ENCODE peak calls at places on chromosomes 7 and 10, in six cellular contexts. One of them, this sample, is unnamed. For H3K9me3, the result is how much of the 10 kb centered on the place peaks cover.

GRCh38 chr10:84329986-84330651 is 1.7 kb downstream of the CCSER2 start:
- DNase-seq in SK-N-SH: no peak
- DNase-seq in colonic mucosa: no peak
- DNase-seq in endothelial cell of umbilical vein: no peak
- DNase-seq in IMR-90: no peak
- DNase-seq in NT2/D1: no peak
- DNase-seq in this sample: no peak

GRCh38 chr10:113922787-113923570 is 68.5 kb downstream of the NHLRC2 start:
- DNase-seq in NT2/D1: no peak
- DNase-seq in IMR-90: no peak
- DNase-seq in SK-N-SH: no peak
- DNase-seq in endothelial cell of umbilical vein: no peak
- DNase-seq in colonic mucosa: no peak
- DNase-seq in this sample: no peak

GRCh38 chr7:68038621-68039314 is 1042.1 kb downstream of the TYW1 start:
- DNase-seq in SK-N-SH: no peak
- DNase-seq in colonic mucosa: no peak
- DNase-seq in NT2/D1: no peak
- DNase-seq in endothelial cell of umbilical vein: no peak
- DNase-seq in IMR-90: no peak
- DNase-seq in this sample: peak

GRCh38 chr10:119408969-119409371 is 133.5 kb downstream of the RGS10 start:
- DNase-seq in NT2/D1: no peak
- DNase-seq in IMR-90: peak
- DNase-seq in colonic mucosa: no peak
- DNase-seq in endothelial cell of umbilical vein: peak
- DNase-seq in SK-N-SH: no peak
- DNase-seq in this sample: no peak

GRCh38 chr10:65275296-65275695 is 1650.5 kb upstream of the LRRTM3 start:
- DNase-seq in IMR-90: no peak
- DNase-seq in SK-N-SH: no peak
- DNase-seq in colonic mucosa: no peak
- DNase-seq in NT2/D1: no peak
- DNase-seq in endothelial cell of umbilical vein: no peak
- DNase-seq in this sample: no peak

GRCh38 chr10:92125169-92125543 is 165.7 kb downstream of the CPEB3 start:
- DNase-seq in endothelial cell of umbilical vein: no peak
- DNase-seq in IMR-90: no peak
- DNase-seq in NT2/D1: no peak
- DNase-seq in SK-N-SH: no peak
- DNase-seq in colonic mucosa: no peak
- DNase-seq in this sample: no peak

GRCh38 chr10:43138757-43139241 is 554 bp downstream of the CSGALNACT2 start:
- DNase-seq in colonic mucosa: no peak
- DNase-seq in endothelial cell of umbilical vein: peak
- DNase-seq in NT2/D1: no peak
- DNase-seq in IMR-90: peak
- DNase-seq in SK-N-SH: peak
- DNase-seq in this sample: peak

GRCh38 chr7:124603066-124603465 is 162.5 kb downstream of the GPR37 start:
- DNase-seq in IMR-90: peak
- DNase-seq in NT2/D1: no peak
- DNase-seq in SK-N-SH: no peak
- DNase-seq in colonic mucosa: no peak
- DNase-seq in endothelial cell of umbilical vein: no peak
- DNase-seq in this sample: no peak

GRCh38 chr7:133984023-133984422 is 143.1 kb upstream of the LRGUK start:
- DNase-seq in NT2/D1: no peak
- DNase-seq in SK-N-SH: peak
- DNase-seq in IMR-90: no peak
- DNase-seq in endothelial cell of umbilical vein: no peak
- DNase-seq in colonic mucosa: no peak
- DNase-seq in this sample: peak

GRCh38 chr10:58586282-58586681 is 73.6 kb downstream of the BICC1 start:
- DNase-seq in IMR-90: no peak
- DNase-seq in SK-N-SH: no peak
- DNase-seq in endothelial cell of umbilical vein: no peak
- DNase-seq in NT2/D1: no peak
- DNase-seq in colonic mucosa: no peak
- DNase-seq in this sample: no peak

GRCh38 chr7:106421181-106421762 is 136.5 kb upstream of the NAMPT start:
- DNase-seq in IMR-90: peak
- DNase-seq in endothelial cell of umbilical vein: peak
- DNase-seq in colonic mucosa: peak
- DNase-seq in SK-N-SH: no peak
- DNase-seq in NT2/D1: no peak
- DNase-seq in this sample: peak

GRCh38 chr7:641269-641671 is 85.2 kb upstream of the DNAAF5 start:
- DNase-seq in SK-N-SH: no peak
- DNase-seq in colonic mucosa: no peak
- DNase-seq in endothelial cell of umbilical vein: no peak
- DNase-seq in NT2/D1: no peak
- DNase-seq in IMR-90: no peak
- DNase-seq in this sample: no peak

GRCh38 chr10:83545901-83546391 is 593.4 kb upstream of the GHITM start:
- DNase-seq in IMR-90: no peak
- DNase-seq in SK-N-SH: peak
- DNase-seq in endothelial cell of umbilical vein: peak
- DNase-seq in colonic mucosa: no peak
- DNase-seq in NT2/D1: no peak
- DNase-seq in this sample: no peak

GRCh38 chr10:130495116-130495862 is 359.1 kb downstream of the GLRX3 start:
- DNase-seq in NT2/D1: no peak
- DNase-seq in SK-N-SH: no peak
- DNase-seq in endothelial cell of umbilical vein: no peak
- DNase-seq in IMR-90: no peak
- DNase-seq in colonic mucosa: no peak
- DNase-seq in this sample: no peak

GRCh38 chr7:87369216-87369615 is 23.8 kb downstream of the CROT start:
- DNase-seq in colonic mucosa: no peak
- DNase-seq in SK-N-SH: no peak
- DNase-seq in NT2/D1: no peak
- DNase-seq in endothelial cell of umbilical vein: no peak
- DNase-seq in IMR-90: no peak
- DNase-seq in this sample: no peak

GRCh38 chr10:71770789-71771188 is 2.5 kb downstream of the VSIR start:
- DNase-seq in NT2/D1: no peak
- DNase-seq in colonic mucosa: no peak
- DNase-seq in endothelial cell of umbilical vein: no peak
- DNase-seq in IMR-90: no peak
- DNase-seq in SK-N-SH: no peak
- DNase-seq in this sample: peak

GRCh38 chr7:44289341-44290249 is 35.8 kb downstream of the CAMK2B start:
- DNase-seq in IMR-90: no peak
- DNase-seq in endothelial cell of umbilical vein: no peak
- DNase-seq in colonic mucosa: no peak
- DNase-seq in SK-N-SH: peak
- DNase-seq in NT2/D1: no peak
- DNase-seq in this sample: no peak

GRCh38 chr7:98178321-98178720 is 32.9 kb upstream of the BHLHA15 start:
- DNase-seq in IMR-90: no peak
- DNase-seq in SK-N-SH: no peak
- DNase-seq in NT2/D1: no peak
- DNase-seq in endothelial cell of umbilical vein: no peak
- DNase-seq in colonic mucosa: no peak
- DNase-seq in this sample: no peak

GRCh38 chr7:98178762-98179490 is 32.3 kb upstream of the BHLHA15 start:
- DNase-seq in endothelial cell of umbilical vein: no peak
- DNase-seq in IMR-90: no peak
- DNase-seq in SK-N-SH: no peak
- DNase-seq in colonic mucosa: no peak
- DNase-seq in NT2/D1: no peak
- DNase-seq in this sample: no peak

GRCh38 chr7:98185101-98185500 is 26.1 kb upstream of the BHLHA15 start:
- DNase-seq in IMR-90: no peak
- DNase-seq in endothelial cell of umbilical vein: no peak
- DNase-seq in colonic mucosa: no peak
- DNase-seq in SK-N-SH: no peak
- DNase-seq in NT2/D1: no peak
- DNase-seq in this sample: no peak

GRCh38 chr7:98177553-98177952 is 33.7 kb upstream of the BHLHA15 start:
- DNase-seq in colonic mucosa: no peak
- DNase-seq in endothelial cell of umbilical vein: no peak
- DNase-seq in IMR-90: no peak
- DNase-seq in SK-N-SH: no peak
- DNase-seq in NT2/D1: no peak
- DNase-seq in this sample: no peak

GRCh38 chr7:98180751-98181150 is 30.5 kb upstream of the BHLHA15 start:
- DNase-seq in SK-N-SH: no peak
- DNase-seq in colonic mucosa: no peak
- DNase-seq in endothelial cell of umbilical vein: no peak
- DNase-seq in IMR-90: no peak
- DNase-seq in NT2/D1: no peak
- DNase-seq in this sample: no peak
- H3K9ac ChIP-seq in SK-N-SH: no peak
- H3K9ac ChIP-seq in colonic mucosa: no peak
- H3K9ac ChIP-seq in endothelial cell of umbilical vein: no peak
- H3K9ac ChIP-seq in IMR-90: no peak
- H3K9ac ChIP-seq in NT2/D1: no peak
- H3K9ac ChIP-seq in this sample: no peak

GRCh38 chr10:26468691-26469090 is 30.6 kb downstream of the APBB1IP start:
- DNase-seq in NT2/D1: no peak
- DNase-seq in SK-N-SH: no peak
- DNase-seq in IMR-90: no peak
- DNase-seq in colonic mucosa: no peak
- DNase-seq in endothelial cell of umbilical vein: no peak
- DNase-seq in this sample: no peak
- H3K4me3 ChIP-seq in NT2/D1: no peak
- H3K4me3 ChIP-seq in SK-N-SH: no peak
- H3K4me3 ChIP-seq in IMR-90: no peak
- H3K4me3 ChIP-seq in colonic mucosa: no peak
- H3K4me3 ChIP-seq in endothelial cell of umbilical vein: no peak
- H3K4me3 ChIP-seq in this sample: no peak

GRCh38 chr7:157609516-157609915 is 272.7 kb downstream of the DNAJB6 start:
- DNase-seq in SK-N-SH: no peak
- DNase-seq in colonic mucosa: no peak
- DNase-seq in endothelial cell of umbilical vein: no peak
- DNase-seq in NT2/D1: no peak
- DNase-seq in IMR-90: no peak
- DNase-seq in this sample: no peak
- H3K9me3 ChIP-seq in SK-N-SH: under half
- H3K9me3 ChIP-seq in colonic mucosa: under half
- H3K9me3 ChIP-seq in endothelial cell of umbilical vein: under half
- H3K9me3 ChIP-seq in NT2/D1: under half
- H3K9me3 ChIP-seq in IMR-90: half or more
- H3K9me3 ChIP-seq in this sample: under half

DNA sequence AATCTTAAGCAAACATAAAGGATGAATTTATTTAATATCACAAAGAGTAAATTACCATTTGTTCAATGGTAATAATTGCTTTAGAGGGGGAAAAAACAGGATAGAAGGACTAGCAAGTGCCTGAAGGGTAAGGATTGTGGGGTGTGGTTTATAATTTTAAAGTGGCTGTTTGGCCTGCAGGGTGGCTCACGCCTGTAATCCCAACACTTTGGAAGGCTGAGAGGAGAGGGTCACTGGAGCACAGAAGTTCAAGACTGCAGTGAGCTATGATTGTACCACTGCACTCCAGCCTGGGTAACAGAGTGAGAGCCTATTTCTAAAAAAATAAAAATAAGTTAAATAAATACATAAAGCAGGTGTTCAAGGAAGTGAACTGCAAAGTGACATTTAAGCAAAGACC is 199.9 kb upstream of the AHR start:
- DNase-seq in NT2/D1: no peak
- DNase-seq in SK-N-SH: no peak
- DNase-seq in endothelial cell of umbilical vein: no peak
- DNase-seq in IMR-90: no peak
- DNase-seq in colonic mucosa: no peak
- DNase-seq in this sample: no peak
- H3K9ac ChIP-seq in NT2/D1: no peak
- H3K9ac ChIP-seq in SK-N-SH: no peak
- H3K9ac ChIP-seq in endothelial cell of umbilical vein: no peak
- H3K9ac ChIP-seq in IMR-90: no peak
- H3K9ac ChIP-seq in colonic mucosa: no peak
- H3K9ac ChIP-seq in this sample: no peak

GRCh38 chr7:157058026-157058425 is 47.6 kb upstream of the MNX1 start:
- DNase-seq in NT2/D1: no peak
- DNase-seq in IMR-90: no peak
- DNase-seq in endothelial cell of umbilical vein: no peak
- DNase-seq in SK-N-SH: no peak
- DNase-seq in colonic mucosa: no peak
- DNase-seq in this sample: no peak

GRCh38 chr7:157056246-157056645 is 45.8 kb upstream of the MNX1 start:
- DNase-seq in endothelial cell of umbilical vein: no peak
- DNase-seq in SK-N-SH: no peak
- DNase-seq in IMR-90: no peak
- DNase-seq in NT2/D1: no peak
- DNase-seq in colonic mucosa: no peak
- DNase-seq in this sample: no peak

GRCh38 chr7:157056957-157057902 is 46.8 kb upstream of the MNX1 start:
- DNase-seq in SK-N-SH: no peak
- DNase-seq in endothelial cell of umbilical vein: no peak
- DNase-seq in IMR-90: no peak
- DNase-seq in colonic mucosa: no peak
- DNase-seq in NT2/D1: no peak
- DNase-seq in this sample: no peak

GRCh38 chr7:157053118-157053517 is 42.7 kb upstream of the MNX1 start:
- DNase-seq in IMR-90: no peak
- DNase-seq in NT2/D1: no peak
- DNase-seq in SK-N-SH: no peak
- DNase-seq in endothelial cell of umbilical vein: no peak
- DNase-seq in colonic mucosa: no peak
- DNase-seq in this sample: no peak

DNA sequence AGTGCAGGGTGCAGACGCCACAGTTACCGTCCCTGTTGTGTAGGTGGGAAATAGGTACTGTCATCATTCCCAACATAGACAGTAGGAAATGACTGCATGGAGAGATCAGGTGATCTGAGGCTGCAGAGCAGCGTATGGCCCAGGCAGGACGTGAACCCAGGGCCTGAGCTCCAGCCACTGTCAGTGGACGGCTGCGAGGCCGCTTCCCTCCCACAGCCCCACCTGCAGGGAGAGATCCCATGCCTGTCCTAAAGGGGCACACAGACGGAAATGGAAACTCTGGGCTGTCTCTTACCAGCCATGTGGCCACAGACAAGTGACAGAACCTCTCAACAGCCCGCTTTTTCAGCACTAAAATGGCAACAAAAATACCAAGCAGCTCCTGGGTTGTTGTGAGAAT is 44.5 kb upstream of the MNX1 start:
- DNase-seq in endothelial cell of umbilical vein: no peak
- DNase-seq in colonic mucosa: no peak
- DNase-seq in SK-N-SH: no peak
- DNase-seq in IMR-90: no peak
- DNase-seq in NT2/D1: no peak
- DNase-seq in this sample: no peak
- H3K4me3 ChIP-seq in endothelial cell of umbilical vein: no peak
- H3K4me3 ChIP-seq in colonic mucosa: no peak
- H3K4me3 ChIP-seq in SK-N-SH: no peak
- H3K4me3 ChIP-seq in IMR-90: no peak
- H3K4me3 ChIP-seq in NT2/D1: no peak
- H3K4me3 ChIP-seq in this sample: no peak

DNA sequence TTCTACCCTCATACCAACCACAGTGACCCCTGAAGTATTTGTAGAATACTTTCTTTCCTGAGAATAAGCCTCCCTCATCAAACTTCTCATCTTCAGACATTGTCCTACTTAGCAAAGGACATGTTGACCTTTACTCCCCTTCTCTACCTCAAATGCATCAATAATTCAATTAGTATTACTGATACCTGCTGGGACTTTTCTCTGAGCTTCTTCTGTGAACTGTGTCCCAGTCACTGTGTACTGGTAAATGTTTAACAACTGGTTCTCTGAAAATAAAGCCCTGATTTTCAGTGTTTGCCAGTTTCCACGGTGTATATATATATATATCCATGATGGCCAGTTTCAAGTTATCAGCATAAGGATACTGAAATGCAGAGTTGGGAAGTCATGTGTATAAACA is 12.2 kb downstream of the PANK1 start:
- DNase-seq in colonic mucosa: no peak
- DNase-seq in IMR-90: no peak
- DNase-seq in endothelial cell of umbilical vein: no peak
- DNase-seq in SK-N-SH: no peak
- DNase-seq in NT2/D1: no peak
- DNase-seq in this sample: no peak
- H3K9me3 ChIP-seq in colonic mucosa: under half
- H3K9me3 ChIP-seq in IMR-90: under half
- H3K9me3 ChIP-seq in endothelial cell of umbilical vein: under half
- H3K9me3 ChIP-seq in SK-N-SH: under half
- H3K9me3 ChIP-seq in NT2/D1: under half
- H3K9me3 ChIP-seq in this sample: under half